ENCODE peak calls at places on chromosomes 4 and X, in nine cellular contexts. U is GM06990, P is ovary, D is cardiac muscle cell, X is IMR-90, J is astrocyte, H is kidney epithelial cell, Q is heart right ventricle, L is endodermal cell. O is an unnamed sample. For H3K36me3 and H3K27me3, the result is how much of the 10 kb centered on the place peaks cover.

GRCh38 chrX:125219852-125220251 is 99.8 kb upstream of the TEX13C start:
- DNase-seq in X (no peak), L (no peak), Q (no peak), P (no peak), U (no peak), J (no peak), D (no peak), H (no peak), O (no peak)

GRCh38 chrX:8453619-8454018 is 11.0 kb upstream of the VCX3B start:
- DNase-seq in U (no peak), L (no peak), X (no peak), H (no peak), Q (no peak), J (no peak), P (no peak), D (no peak), O (no peak)

GRCh38 chrX:21883258-21883657 is 27.5 kb downstream of the YY2 start:
- DNase-seq in H (no peak), X (no peak), D (no peak), L (no peak), P (no peak), Q (peak), J (no peak), U (no peak), O (no peak)

GRCh38 chrX:48631376-48632090 is 34.2 kb downstream of the WDR13 start:
- DNase-seq in Q (peak), L (peak), H (peak), P (peak), X (peak), J (peak), D (peak), U (peak), O (peak)

GRCh38 chr4:73843369-73843768 is 6.9 kb downstream of the CXCL6 start:
- DNase-seq in D (no peak), X (no peak), Q (no peak), L (no peak), P (no peak), H (no peak), U (no peak), J (peak), O (no peak)

GRCh38 chrX:111410451-111410850 is 1.5 kb downstream of the DCX start:
- DNase-seq in J (no peak), P (no peak), H (no peak), D (no peak), X (no peak), Q (no peak), L (no peak), U (no peak), O (no peak)

GRCh38 chrX:100994352-100995281 is 25.1 kb downstream of the ARL13A start:
- DNase-seq in U (peak), D (no peak), Q (no peak), X (peak), P (no peak), H (peak), J (peak), L (no peak), O (no peak)

GRCh38 chrX:52353838-52354237 is 15.0 kb upstream of the XAGE2 start:
- DNase-seq in X (no peak), Q (no peak), P (no peak), J (no peak), H (no peak), L (peak), D (no peak), U (no peak), O (no peak)

GRCh38 chr4:80333121-80333520 is 2.4 kb upstream of the CFAP299 start:
- DNase-seq in H (no peak), D (no peak), P (no peak), L (no peak), X (peak), U (no peak), Q (no peak), J (no peak), O (no peak)

GRCh38 chr4:98626350-98626749 is 32.1 kb downstream of the TSPAN5 start:
- DNase-seq in X (peak), P (peak), J (peak), D (no peak), H (peak), L (peak), U (no peak), Q (peak), O (peak)

GRCh38 chrX:133538148-133538547 is 122.9 kb upstream of the GPC4 start:
- DNase-seq in Q (no peak), L (no peak), U (no peak), H (no peak), P (no peak), D (peak), J (no peak), X (no peak), O (no peak)

GRCh38 chr4:153542835-153543234 is 76.7 kb downstream of the TMEM131L start:
- DNase-seq in J (no peak), L (peak), Q (no peak), P (no peak), U (no peak), D (no peak), H (no peak), X (no peak), O (no peak)

GRCh38 chr4:145554691-145555090 is 64.5 kb upstream of the MMAA start:
- DNase-seq in U (no peak), X (no peak), L (no peak), P (no peak), Q (no peak), J (no peak), D (no peak), H (no peak), O (no peak)

GRCh38 chr4:145773581-145774234 is 93.8 kb downstream of the C4orf51 start:
- DNase-seq in U (no peak), X (no peak), J (peak), Q (no peak), P (no peak), D (no peak), L (no peak), H (no peak), O (no peak)

GRCh38 chr4:5435823-5436222 is 272.5 kb downstream of the EVC2 start:
- DNase-seq in J (no peak), P (no peak), H (no peak), D (no peak), U (no peak), L (no peak), Q (no peak), X (no peak), O (no peak)

GRCh38 chrX:3167771-3168170 is 126.5 kb downstream of the ARSF start:
- DNase-seq in Q (no peak), U (no peak), X (no peak), J (no peak), P (no peak), H (no peak), L (no peak), D (no peak), O (no peak)

GRCh38 chr4:34943719-34944386 is 1300.5 kb downstream of the ARAP2 start:
- DNase-seq in U (no peak), L (no peak), X (no peak), P (no peak), Q (no peak), D (no peak), H (no peak), J (no peak), O (no peak)

GRCh38 chrX:43881410-43882293 is 598 bp downstream of the MAOB start:
- DNase-seq in Q (no peak), P (peak), D (no peak), L (no peak), J (no peak), U (no peak), X (no peak), H (no peak), O (no peak)

GRCh38 chr4:185774076-185774731 is 37.8 kb downstream of the SORBS2 start:
- DNase-seq in J (no peak), U (no peak), L (no peak), H (no peak), X (no peak), P (no peak), D (peak), Q (no peak), O (peak)

GRCh38 chr4:170465434-170465833 is 375.7 kb upstream of the AADAT start:
- DNase-seq in L (peak), J (no peak), Q (no peak), H (no peak), P (no peak), D (peak), X (no peak), U (no peak), O (no peak)

GRCh38 chrX:71178908-71179307 is 34.3 kb downstream of the NLGN3 start:
- DNase-seq in Q (peak), H (peak), X (peak), J (peak), D (peak), L (peak), U (no peak), P (peak), O (peak)

GRCh38 chrX:3609800-3610199 is 103.6 kb downstream of the PRKX start:
- DNase-seq in L (no peak), H (peak), Q (no peak), P (no peak), J (peak), X (peak), U (no peak), D (no peak), O (peak)

GRCh38 chr4:52051213-52051614 is at the start of gene SPATA18:
- DNase-seq in J (peak), H (no peak), L (no peak), X (no peak), Q (peak), P (no peak), U (peak), D (peak), O (peak)

GRCh38 chr4:150501019-150501727 is 80.8 kb upstream of the MAB21L2 start:
- DNase-seq in D (no peak), H (no peak), X (peak), U (no peak), P (no peak), Q (no peak), L (no peak), J (peak), O (peak)

GRCh38 chr4:101291198-101291597 is 56.1 kb downstream of the PPP3CA start:
- DNase-seq in Q (no peak), D (no peak), X (no peak), U (no peak), H (no peak), P (no peak), J (no peak), L (no peak), O (no peak)

GRCh38 chr4:125011646-125012045 is 299.1 kb upstream of the ANKRD50 start:
- DNase-seq in D (no peak), Q (no peak), L (no peak), H (no peak), U (no peak), P (no peak), X (peak), J (no peak), O (no peak)

GRCh38 chrX:127552571-127552970 is 499.6 kb downstream of the ACTRT1 start:
- DNase-seq in D (no peak), J (no peak), P (no peak), L (no peak), H (no peak), Q (no peak), X (no peak), U (no peak), O (no peak)

GRCh38 chrX:136754641-136755040 is 26.1 kb downstream of the ARHGEF6 start:
- DNase-seq in H (no peak), P (no peak), Q (peak), U (no peak), X (no peak), D (no peak), L (peak), J (peak), O (no peak)

GRCh38 chr4:76485450-76485849 is 50.4 kb downstream of the SHROOM3 start:
- DNase-seq in H (peak), P (no peak), L (peak), U (no peak), D (peak), Q (no peak), J (peak), X (no peak), O (no peak)

GRCh38 chrX:120517936-120518335 is 42.8 kb downstream of the CUL4B start:
- DNase-seq in H (peak), L (no peak), P (no peak), U (no peak), J (peak), X (peak), Q (no peak), D (no peak), O (peak)

GRCh38 chr4:26947318-26947717 is 86.7 kb downstream of the STIM2 start:
- DNase-seq in D (no peak), J (no peak), P (no peak), L (no peak), Q (no peak), U (no peak), X (no peak), H (no peak), O (no peak)

GRCh38 chr4:26950446-26950845 is 89.8 kb downstream of the STIM2 start:
- DNase-seq in D (no peak), H (no peak), L (no peak), J (no peak), U (no peak), X (no peak), Q (no peak), P (no peak), O (no peak)

GRCh38 chr4:26941951-26942350 is 81.3 kb downstream of the STIM2 start:
- DNase-seq in Q (no peak), L (no peak), D (no peak), J (no peak), H (no peak), U (no peak), P (no peak), X (no peak), O (no peak)

GRCh38 chr4:26943391-26943790 is 82.8 kb downstream of the STIM2 start:
- DNase-seq in H (no peak), D (no peak), U (no peak), J (no peak), Q (no peak), X (no peak), L (no peak), P (peak), O (no peak)

DNA sequence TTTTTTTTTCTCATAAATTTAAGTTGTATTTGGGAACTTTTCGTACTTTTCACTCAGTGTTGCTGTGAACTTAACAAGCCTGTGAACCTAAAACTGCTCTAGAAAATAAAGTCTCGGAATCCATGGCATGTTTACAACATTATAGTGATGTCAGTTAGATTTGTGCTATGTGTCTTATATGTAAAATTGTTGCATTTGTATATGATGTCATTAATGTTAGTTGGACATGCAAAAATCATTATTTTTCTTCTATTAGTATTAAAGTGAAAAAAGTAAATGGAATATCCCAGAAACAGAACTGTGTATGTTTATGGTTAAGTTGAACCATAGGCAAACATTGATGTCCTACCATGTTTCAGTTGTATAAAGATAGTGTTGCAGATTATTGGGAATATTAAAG is 85.2 kb downstream of the STIM2 start:
- DNase-seq in U (no peak), H (no peak), P (no peak), L (no peak), J (no peak), D (no peak), X (no peak), Q (no peak), O (no peak)
- H3K36me3 ChIP-seq in U (under half), H (under half), P (under half), L (under half), J (under half), D (under half), X (under half), Q (under half), O (under half)

GRCh38 chr4:20687894-20688293 is 12.4 kb upstream of the PACRGL start:
- DNase-seq in H (peak), D (no peak), J (peak), P (no peak), X (peak), L (no peak), U (no peak), Q (no peak), O (peak)
- H3K27me3 ChIP-seq in H (under half), D (under half), J (under half), P (under half), X (under half), L (under half), U (under half), Q (under half), O (under half)

DNA sequence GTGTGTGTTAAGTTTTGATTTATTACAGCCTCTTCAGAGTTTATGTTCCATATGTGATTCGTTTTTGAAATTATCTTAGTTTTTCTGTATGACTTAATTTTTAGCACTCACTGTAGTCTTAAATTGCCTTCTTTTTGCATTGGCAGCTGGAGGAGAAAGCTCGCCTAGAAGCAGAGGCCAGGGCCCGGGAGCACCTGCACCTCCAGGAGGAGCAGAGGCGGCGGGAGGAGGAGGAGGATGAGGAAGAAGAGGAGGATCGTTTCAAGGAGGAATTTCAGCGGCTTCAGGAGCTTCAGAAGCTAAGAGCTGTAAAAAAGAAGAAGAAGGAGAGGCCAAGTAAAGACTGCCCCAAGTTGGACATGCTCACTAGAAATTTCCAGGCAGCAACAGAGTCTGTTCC is 56.6 kb downstream of the TNIP2 start:
- DNase-seq in Q (no peak), L (no peak), X (no peak), H (no peak), P (no peak), U (no peak), J (no peak), D (no peak), O (no peak)
- H3K36me3 ChIP-seq in Q (half or more), L (half or more), X (half or more), H (under half), P (under half), U (under half), J (under half), D (half or more), O (half or more)

DNA sequence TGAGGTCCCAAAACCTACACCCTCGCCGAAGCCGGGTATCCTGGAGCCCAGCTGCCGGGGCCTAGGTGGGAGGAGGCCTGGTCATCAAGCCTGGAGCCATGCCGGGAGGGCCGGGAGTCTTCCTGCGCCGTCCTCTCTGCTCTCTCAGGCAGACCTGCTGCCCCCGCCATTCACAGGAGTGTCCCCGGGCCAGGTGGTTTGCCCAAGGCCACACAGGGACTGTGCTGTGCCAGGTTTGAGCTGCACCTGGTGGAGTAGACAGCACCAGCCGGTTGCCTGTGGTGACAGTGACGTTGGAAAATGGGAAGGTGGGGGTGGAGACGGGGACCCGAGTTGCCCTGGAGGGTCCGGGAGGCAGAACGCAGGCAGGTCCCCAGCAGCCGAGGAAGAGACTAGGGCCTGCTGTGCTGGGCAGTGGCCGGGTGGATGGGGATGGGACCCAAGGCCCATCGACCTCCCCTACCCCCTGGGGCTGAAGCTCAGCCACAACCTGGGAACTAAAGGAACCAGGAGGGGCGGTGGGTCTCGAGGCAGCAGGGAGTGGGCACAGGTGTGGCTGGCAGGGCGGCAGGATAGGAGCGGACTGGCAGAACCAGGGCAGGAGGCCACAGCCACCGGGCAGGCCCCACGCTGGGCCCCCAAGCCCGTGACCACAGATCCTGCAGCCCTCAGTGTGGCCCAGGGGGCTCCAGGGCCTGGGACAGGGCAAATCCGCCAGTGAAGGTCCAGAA is 9.5 kb downstream of the DOK7 start:
- DNase-seq in Q (no peak), U (peak), H (no peak), L (no peak), P (no peak), D (no peak), X (no peak), J (no peak), O (no peak)
- H3K27me3 ChIP-seq in Q (under half), U (under half), H (under half), L (under half), P (under half), D (under half), X (under half), J (under half), O (under half)

DNA sequence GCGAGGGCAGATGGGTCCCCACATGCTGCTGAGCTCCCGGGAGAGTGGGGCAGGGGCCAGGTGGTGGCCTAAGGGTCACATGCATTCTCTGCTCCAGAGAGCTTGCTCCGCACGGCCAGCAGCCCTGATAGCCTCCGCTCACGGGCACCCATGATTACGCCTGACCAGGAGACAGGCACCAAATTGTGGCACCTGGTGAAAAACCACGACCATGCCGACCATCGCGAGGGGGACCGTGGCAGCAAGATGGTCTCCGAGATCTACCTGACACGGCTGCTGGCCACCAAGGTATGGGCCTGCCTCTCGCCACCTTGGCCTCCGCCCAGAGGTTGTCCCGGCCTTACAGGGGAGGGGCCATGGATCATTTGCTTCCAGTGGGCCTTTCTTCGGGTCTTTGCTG is 9.2 kb downstream of the LAGE3 start:
- DNase-seq in U (no peak), D (no peak), X (no peak), J (no peak), P (no peak), L (no peak), Q (no peak), H (no peak), O (no peak)
- H3K36me3 ChIP-seq in U (under half), D (under half), X (half or more), J (under half), P (under half), L (under half), Q (under half), H (under half), O (half or more)

GRCh38 chrX:150236304-150236703 is 126.8 kb upstream of the MAMLD1 start:
- DNase-seq in D (no peak), P (no peak), U (no peak), H (no peak), Q (no peak), X (peak), L (peak), J (peak), O (peak)

GRCh38 chrX:150234126-150234525 is 129.0 kb upstream of the MAMLD1 start:
- DNase-seq in U (no peak), H (no peak), P (no peak), D (no peak), L (peak), X (peak), J (peak), Q (no peak), O (no peak)

GRCh38 chrX:150239946-150240642 is 123.0 kb upstream of the MAMLD1 start:
- DNase-seq in L (peak), D (no peak), P (no peak), H (no peak), J (no peak), U (no peak), X (no peak), Q (no peak), O (no peak)

GRCh38 chrX:150240643-150240970 is 122.5 kb upstream of the MAMLD1 start:
- DNase-seq in Q (no peak), H (no peak), L (no peak), D (no peak), P (no peak), X (no peak), J (no peak), U (no peak), O (no peak)

GRCh38 chrX:150238656-150239382 is 124.3 kb upstream of the MAMLD1 start:
- DNase-seq in X (no peak), H (no peak), J (no peak), D (no peak), L (peak), U (no peak), P (no peak), Q (no peak), O (no peak)
- H3K27me3 ChIP-seq in X (under half), H (under half), J (under half), D (under half), L (under half), U (under half), P (under half), Q (under half), O (under half)

GRCh38 chrX:13711141-13711540 is 22.2 kb downstream of the RAB9A start:
- DNase-seq in U (no peak), X (no peak), P (no peak), L (no peak), H (no peak), Q (no peak), J (no peak), D (no peak), O (no peak)
- H3K36me3 ChIP-seq in U (under half), X (under half), P (under half), L (under half), H (under half), Q (under half), J (under half), D (under half), O (half or more)

O was measured in adipocyte.